ENCODE peak calls at places on chromosomes 4 and X, in eight cellular contexts. Z is neuronal stem cell, Y is iPS DF 6.9, U is neural progenitor cell, X is upper lobe of right lung, M is transverse colon, P is pancreas, S is IMR-90. O is an unnamed sample.
A peak's percentile ranks its signal among the peaks of the same experiment; 100 is the strongest.

GRCh38 chr4:133320576-133321170 is 171.6 kb downstream of the PCDH10 start:
- DNase-seq in Z (peak; percentile 23), Y (no peak), U (peak; percentile 62), X (no peak), M (no peak), P (no peak), S (peak; percentile 3), O (no peak)

GRCh38 chrX:85112270-85112669 is 108.6 kb downstream of the APOOL start:
- DNase-seq in Z (no peak), Y (no peak), U (no peak), X (no peak), M (peak; percentile 65), P (no peak), S (no peak), O (no peak)

GRCh38 chrX:43750248-43750676 is 94.2 kb downstream of the MAOA start:
- DNase-seq in Z (peak; percentile 23), Y (no peak), U (peak; percentile 80), X (no peak), M (peak; percentile 61), P (no peak), S (peak; percentile 19), O (no peak)

GRCh38 chrX:13570245-13570573 is 808 bp downstream of the EGFL6 start:
- DNase-seq in Z (no peak), Y (no peak), U (peak; percentile 13), X (no peak), M (no peak), P (no peak), S (no peak), O (no peak)

GRCh38 chr4:78545275-78546246 is 6.0 kb upstream of the ANXA3 start:
- DNase-seq in Z (no peak), Y (no peak), U (no peak), X (no peak), M (no peak), P (no peak), S (peak; percentile 69), O (no peak)

GRCh38 chr4:76208005-76208765 is 5.4 kb downstream of the SCARB2 start:
- DNase-seq in Z (no peak), Y (no peak), U (no peak), X (peak; percentile 78), M (peak; percentile 82), P (peak; percentile 65), S (peak; percentile 94), O (peak; percentile 86)

GRCh38 chr4:37685726-37686372 is 327 bp downstream of the RELL1 start:
- DNase-seq in Z (no peak), Y (no peak), U (peak; percentile 77), X (peak; percentile 84), M (peak; percentile 60), P (no peak), S (peak; percentile 22), O (peak; percentile 87)

GRCh38 chrX:67544871-67545771 is 1.3 kb downstream of the AR start:
- DNase-seq in Z (peak; percentile 15), Y (no peak), U (peak; percentile 48), X (peak; percentile 64), M (no peak), P (peak; percentile 62), S (peak; percentile 22), O (no peak)

GRCh38 chr4:29560452-29560851 is 1159.7 kb upstream of the PCDH7 start:
- DNase-seq in Z (no peak), Y (no peak), U (no peak), X (no peak), M (no peak), P (no peak), S (no peak), O (no peak)
- H3K27ac ChIP-seq in Z (no peak overlapping the region), Y (no peak overlapping the region), U (no peak overlapping the region), X (no peak overlapping the region), M (no peak overlapping the region), P (no peak overlapping the region), S (no peak overlapping the region), O (no peak overlapping the region)

GRCh38 chr4:109703664-109704351 is 563 bp upstream of the CASP6 start:
- DNase-seq in Z (no peak), Y (no peak), U (no peak), X (no peak), M (no peak), P (no peak), S (no peak), O (no peak)

GRCh38 chr4:109702950-109703663 is at the start of gene CASP6:
- DNase-seq in Z (peak; percentile 72), Y (peak; percentile 47), U (peak; percentile 91), X (peak; percentile 95), M (peak; percentile 93), P (peak; percentile 92), S (peak; percentile 66), O (peak; percentile 91)

GRCh38 chr4:109699553-109700225 is 3.6 kb downstream of the CASP6 start:
- DNase-seq in Z (no peak), Y (no peak), U (no peak), X (no peak), M (peak; percentile 61), P (no peak), S (no peak), O (no peak)

DNA sequence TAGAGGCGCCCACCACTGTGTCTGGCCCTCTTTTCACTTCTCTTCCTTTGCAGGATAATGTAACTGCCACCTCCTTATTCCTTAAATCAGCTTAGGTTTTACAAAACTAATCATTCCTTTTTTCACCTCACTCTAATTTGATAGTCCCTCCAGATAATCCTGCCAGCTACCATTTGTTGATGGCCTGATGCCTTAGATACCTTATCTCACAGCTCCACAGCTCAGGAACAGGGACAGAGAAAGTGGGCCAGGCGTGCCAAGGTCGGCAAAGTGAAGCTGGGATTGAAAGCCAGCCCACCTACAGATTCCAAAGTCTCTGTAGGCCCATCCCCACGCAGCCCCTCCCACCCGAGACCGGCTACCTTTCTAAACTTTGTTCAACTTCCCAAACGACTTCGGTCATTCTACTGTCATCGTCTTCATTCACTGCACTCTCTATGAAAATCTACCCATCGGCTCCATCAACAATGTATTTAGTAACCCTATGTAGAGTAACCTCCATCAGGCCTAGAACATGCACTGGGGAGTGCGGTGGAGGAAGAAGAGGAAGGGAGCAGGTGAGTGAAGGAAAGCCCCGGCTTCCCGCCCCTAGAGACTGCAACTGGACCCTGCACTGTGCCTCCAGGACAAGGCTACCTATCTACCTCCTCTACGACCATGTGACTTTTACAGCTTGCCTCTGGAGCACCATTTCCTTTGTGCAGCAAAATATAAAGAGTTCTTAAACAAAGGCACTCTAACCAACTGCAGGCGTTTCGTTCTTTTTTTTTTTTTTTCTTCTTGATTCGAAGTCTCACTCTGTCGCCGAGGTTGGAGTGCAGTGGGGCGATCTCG is 1.5 kb downstream of the CASP6 start:
- DNase-seq in Z (no peak), Y (peak; percentile 9), U (peak; percentile 10), X (no peak), M (peak; percentile 52), P (no peak), S (no peak), O (no peak)
- H3K4me3 ChIP-seq in Z (peak overlapping the region; percentile 87), Y (peak overlapping the region; percentile 74), U (peak overlapping the region; percentile 79), X (peak overlapping the region; percentile 75), M (peak overlapping the region; percentile 67), P (peak overlapping the region; percentile 59), S (peak overlapping the region; percentile 94), O (peak overlapping the region; percentile 90)

GRCh38 chrX:49043220-49043986 is at the start of gene TFE3:
- DNase-seq in Z (peak; percentile 97), Y (peak; percentile 85), U (peak; percentile 99), X (peak; percentile 98), M (peak; percentile 98), P (peak; percentile 94), S (peak; percentile 98), O (peak; percentile 99)
- H3K27ac ChIP-seq in Z (peak within 1 kb of the TSS; percentile 46), Y (no peak within 1 kb of the TSS), U (peak within 1 kb of the TSS; percentile 56), X (peak within 1 kb of the TSS; percentile 96), M (peak within 1 kb of the TSS; percentile 97), P (peak within 1 kb of the TSS; percentile 93), S (peak within 1 kb of the TSS; percentile 98), O (peak within 1 kb of the TSS; percentile 97)

GRCh38 chr4:89303177-89303576 is 4.4 kb downstream of the GPRIN3 start:
- DNase-seq in Z (no peak), Y (no peak), U (no peak), X (peak; percentile 59), M (peak; percentile 52), P (no peak), S (no peak), O (no peak)
- H3K4me3 ChIP-seq in Z (no peak overlapping the region), Y (no peak overlapping the region), U (no peak overlapping the region), X (no peak overlapping the region), M (no peak overlapping the region), P (no peak overlapping the region), S (no peak overlapping the region), O (no peak overlapping the region)

DNA sequence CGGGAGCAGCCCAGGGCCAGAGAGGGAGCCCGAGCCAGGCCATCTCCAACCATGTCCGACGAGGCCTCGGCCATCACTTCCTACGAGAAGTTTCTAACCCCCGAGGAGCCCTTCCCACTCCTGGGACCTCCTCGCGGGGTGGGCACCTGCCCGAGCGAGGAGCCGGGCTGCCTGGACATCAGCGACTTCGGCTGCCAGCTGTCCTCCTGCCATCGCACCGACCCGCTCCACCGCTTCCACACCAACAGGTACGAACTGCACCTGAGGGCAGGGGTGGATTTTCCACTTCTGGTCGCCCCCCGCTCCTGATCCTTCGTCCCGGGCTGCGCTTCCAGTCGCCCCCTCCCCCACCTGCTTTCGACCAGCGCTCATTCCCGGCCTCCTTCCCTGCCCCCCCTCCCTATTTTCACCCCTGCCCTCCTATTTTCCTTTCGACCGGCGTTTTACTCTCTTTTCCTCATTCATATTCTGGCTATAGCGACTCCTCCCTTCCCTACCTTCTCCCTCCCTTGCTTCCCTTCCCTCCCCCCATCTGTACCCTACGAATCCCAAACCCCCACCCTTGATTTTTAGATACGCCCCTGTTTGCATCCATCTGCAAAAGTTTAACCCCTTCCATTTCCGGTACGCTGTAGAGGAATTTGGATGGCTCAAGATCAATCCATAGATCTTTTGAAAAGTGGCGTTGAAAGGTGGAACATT is 633 bp downstream of the FAM199X start:
- DNase-seq in Z (no peak), Y (no peak), U (no peak), X (no peak), M (no peak), P (no peak), S (no peak), O (no peak)
- H3K27ac ChIP-seq in Z (no peak overlapping the region), Y (no peak overlapping the region), U (no peak overlapping the region), X (peak overlapping the region; percentile 80), M (peak overlapping the region; percentile 88), P (peak overlapping the region; percentile 80), S (peak overlapping the region; percentile 73), O (peak overlapping the region; percentile 91)

GRCh38 chr4:14446311-14446710 is 556.0 kb upstream of the CPEB2 start:
- DNase-seq in Z (no peak), Y (no peak), U (no peak), X (no peak), M (no peak), P (no peak), S (peak; percentile 1), O (no peak)
- H3K4me3 ChIP-seq in Z (no peak overlapping the region), Y (no peak overlapping the region), U (no peak overlapping the region), X (no peak overlapping the region), M (no peak overlapping the region), P (no peak overlapping the region), S (no peak overlapping the region), O (no peak overlapping the region)